ENCODE peak calls at places on chromosomes 3 and 15, in six cellular contexts. G is GOT3; F is endothelial cell; N is Peyer's patch; Q is stimulated activated CD4-positive, alpha-beta T cell treated with anti-CD3 and anti-CD28 coated beads, Interleukin-15, amount 100 ng/mL, for 1 hour; R is activated naive CD4-positive, alpha-beta T cell treated with anti-CD3 and anti-CD28 coated beads, Interleukin-2, amount 50 U/mL, for 72 hours. T is an unnamed sample.
A peak's percentile ranks its signal among the peaks of the same experiment; 100 is the strongest.

GRCh38 chr3:165254812-165255211 is 58.6 kb upstream of the SLITRK3 start:
- DNase-seq in N (no peak), G (no peak), Q (no peak), R (no peak), F (peak; percentile 22), T (no peak)

GRCh38 chr3:40741729-40742128 is 217.0 kb downstream of the ZNF621 start:
- DNase-seq in G (no peak), N (no peak), Q (no peak), R (no peak), F (peak; percentile 26), T (no peak)

GRCh38 chr15:42549052-42549491 is 434 bp downstream of the HAUS2 start:
- DNase-seq in F (no peak), N (no peak), Q (no peak), R (no peak), G (no peak), T (no peak)

GRCh38 chr15:87369269-87369668 is 887.3 kb downstream of the NTRK3 start:
- DNase-seq in Q (no peak), F (no peak), R (no peak), G (no peak), N (no peak), T (no peak)

GRCh38 chr3:45199837-45200648 is 26.0 kb downstream of the TMEM158 start:
- DNase-seq in R (no peak), N (peak; percentile 82), G (no peak), Q (no peak), F (no peak), T (no peak)

GRCh38 chr3:24154003-24154695 is 209.1 kb downstream of the NR1D2 start:
- DNase-seq in F (no peak), R (no peak), Q (no peak), N (no peak), G (no peak), T (no peak)

GRCh38 chr3:134597390-134597975 is 53.3 kb downstream of the KY start:
- DNase-seq in R (no peak), Q (no peak), N (no peak), G (no peak), F (no peak), T (no peak)

GRCh38 chr3:78798266-78798832 is 969.4 kb downstream of the ROBO1 start:
- DNase-seq in R (no peak), F (no peak), G (no peak), N (no peak), Q (no peak), T (no peak)

GRCh38 chr3:127003601-127004280 is 20.8 kb downstream of the PLXNA1 start:
- DNase-seq in G (no peak), Q (no peak), F (no peak), N (no peak), R (no peak), T (no peak)

GRCh38 chr3:177343122-177343521 is 145.8 kb upstream of the TBL1XR1 start:
- DNase-seq in Q (no peak), N (peak; percentile 71), R (no peak), G (no peak), F (no peak), T (no peak)

GRCh38 chr3:184176377-184177330 is 2.0 kb downstream of the AP2M1 start:
- DNase-seq in G (peak; percentile 77), R (no peak), F (peak; percentile 71), Q (no peak), N (peak; percentile 62), T (no peak)

GRCh38 chr3:178062126-178062525 is 474.1 kb upstream of the KCNMB2 start:
- DNase-seq in G (no peak), N (no peak), R (no peak), Q (no peak), F (no peak), T (no peak)

GRCh38 chr3:52428151-52429005 is 16.5 kb downstream of the SEMA3G start:
- DNase-seq in Q (no peak), N (peak; percentile 83), F (peak; percentile 56), G (no peak), R (no peak), T (no peak)

GRCh38 chr3:88092270-88092669 is 33.2 kb downstream of the ZNF654 start:
- DNase-seq in G (no peak), R (no peak), F (no peak), N (no peak), Q (no peak), T (no peak)

GRCh38 chr3:192834428-192834827 is 83.2 kb downstream of the MB21D2 start:
- DNase-seq in G (no peak), F (no peak), R (no peak), Q (no peak), N (no peak), T (no peak)

GRCh38 chr3:55343486-55344357 is 143.4 kb downstream of the WNT5A start:
- DNase-seq in G (no peak), F (no peak), N (no peak), Q (no peak), R (no peak), T (no peak)

T was measured in activated gamma-delta T cell.